ENCODE peak calls at places on chromosomes 13 and 19, in five cellular contexts. E is tibial nerve, J is GM23248, B is astrocyte, P is RWPE2. D is an unnamed sample.

GRCh38 chr13:45220403-45220802 is 19.6 kb upstream of the KCTD4 start:
- DNase-seq in B (no peak), J (no peak), P (no peak), E (no peak), D (no peak)

GRCh38 chr13:77820431-77821149 is 98.0 kb downstream of the EDNRB start:
- DNase-seq in P (no peak), J (no peak), E (no peak), B (no peak), D (no peak)

GRCh38 chr19:58554494-58555368 is at the start of gene CHMP2A:
- DNase-seq in B (peak; percentile 90), E (peak; percentile 98), J (peak; percentile 99), P (peak; percentile 98), D (peak; percentile 94)

GRCh38 chr19:18865973-18866799 is 29.8 kb downstream of the CERS1 start:
- DNase-seq in J (peak; percentile 80), P (peak; percentile 51), B (no peak), E (peak; percentile 36), D (peak; percentile 64)

GRCh38 chr19:54138777-54139256 is 1.3 kb downstream of the CNOT3 start:
- DNase-seq in E (no peak), B (no peak), P (no peak), J (no peak), D (peak; percentile 46)

GRCh38 chr19:30923096-30923495 is 426.1 kb downstream of the TSHZ3 start:
- DNase-seq in E (no peak), J (no peak), P (no peak), B (no peak), D (no peak)

GRCh38 chr19:33394006-33394722 is 20.7 kb downstream of the CEBPG start:
- DNase-seq in P (peak; percentile 66), E (peak; percentile 57), B (peak; percentile 68), J (peak; percentile 95), D (no peak)

GRCh38 chr13:84358601-84359000 is 476.3 kb upstream of the SLITRK1 start:
- DNase-seq in B (no peak), J (no peak), E (no peak), P (no peak), D (no peak)

GRCh38 chr13:113903361-113903760 is 39.5 kb upstream of the GAS6 start:
- DNase-seq in B (peak; percentile 69), P (no peak), J (peak; percentile 93), E (no peak), D (no peak)

GRCh38 chr19:42389899-42390298 is at the start of gene CNFN:
- DNase-seq in J (no peak), B (no peak), P (no peak), E (no peak), D (no peak)

GRCh38 chr19:42388851-42389489 is 1.1 kb downstream of the CNFN start:
- DNase-seq in J (no peak), P (no peak), E (no peak), B (no peak), D (no peak)

GRCh38 chr19:42392165-42392564 is 2.1 kb upstream of the CNFN start:
- DNase-seq in J (no peak), B (no peak), P (no peak), E (no peak), D (no peak)

GRCh38 chr19:42386974-42387707 is 3.0 kb downstream of the CNFN start:
- DNase-seq in J (peak; percentile 73), E (peak; percentile 18), B (peak; percentile 24), P (no peak), D (peak; percentile 64)
- H3K4me3 ChIP-seq in J (peak overlapping the region; percentile 66), E (no peak overlapping the region), B (peak overlapping the region; percentile 47), P (peak overlapping the region; percentile 37), D (peak overlapping the region; percentile 45)

GRCh38 chr19:16113727-16114126 is 2.0 kb downstream of the RAB8A start:
- DNase-seq in P (no peak), J (no peak), E (no peak), B (no peak), D (no peak)

GRCh38 chr19:16117594-16118033 is 5.9 kb downstream of the RAB8A start:
- DNase-seq in J (no peak), P (no peak), E (no peak), B (no peak), D (no peak)

GRCh38 chr19:16116067-16116466 is 4.4 kb downstream of the RAB8A start:
- DNase-seq in E (no peak), B (no peak), J (no peak), P (no peak), D (no peak)

GRCh38 chr19:16112778-16113177 is 1.1 kb downstream of the RAB8A start:
- DNase-seq in E (no peak), J (no peak), P (no peak), B (no peak), D (no peak)

DNA sequence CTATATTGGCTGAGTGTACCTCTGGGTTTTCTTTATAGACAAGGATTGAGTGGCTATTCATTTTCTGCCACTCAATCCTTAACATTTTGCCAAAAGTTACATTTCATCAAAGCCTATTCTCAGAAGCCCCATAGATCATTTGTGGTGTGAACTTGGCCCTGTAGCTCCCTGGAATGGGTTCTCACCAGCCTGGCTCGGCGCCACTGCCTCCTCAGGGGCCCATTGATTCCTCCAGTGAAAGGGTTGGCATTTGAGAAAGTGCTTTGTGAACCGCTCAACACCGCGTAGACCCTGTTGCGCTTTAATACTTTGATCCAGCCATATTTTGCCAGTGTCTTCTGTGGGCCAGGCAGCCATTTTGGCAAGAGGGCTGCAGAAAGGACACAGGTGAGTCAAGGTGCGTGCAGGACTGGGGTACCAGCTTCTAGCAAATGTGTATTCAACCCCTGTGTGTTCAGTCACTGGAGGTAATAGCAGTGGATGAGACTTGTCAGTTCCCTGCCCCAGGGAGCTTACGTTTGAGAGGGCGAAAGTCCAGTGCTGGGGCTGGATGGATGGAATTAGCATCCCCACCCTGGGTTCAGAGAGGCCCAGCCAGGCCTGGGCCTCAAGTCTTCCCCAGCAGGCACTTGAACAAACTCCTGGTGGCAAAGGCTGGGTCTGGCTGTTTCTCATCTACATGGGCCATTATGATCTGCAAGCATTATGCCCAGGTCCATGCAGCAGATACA is 3.8 kb downstream of the RAB8A start:
- DNase-seq in P (no peak), E (no peak), J (no peak), B (no peak), D (no peak)
- H3K4me1 ChIP-seq in P (peaks cover 5% of the 10 kb centered on the region), E (no peaks in the 10 kb centered on the region), J (peaks cover 8% of the 10 kb centered on the region), B (peaks cover 8% of the 10 kb centered on the region), D (peaks cover 77% of the 10 kb centered on the region)

GRCh38 chr13:49319555-49320350 is 72.0 kb downstream of the CDADC1 start:
- DNase-seq in B (peak; percentile 27), J (peak; percentile 54), P (no peak), E (no peak), D (no peak)
- H3K27ac ChIP-seq in B (no peak overlapping the region), J (peak overlapping the region; percentile 15), P (no peak overlapping the region), E (peak overlapping the region; percentile 60), D (no peak overlapping the region)

DNA sequence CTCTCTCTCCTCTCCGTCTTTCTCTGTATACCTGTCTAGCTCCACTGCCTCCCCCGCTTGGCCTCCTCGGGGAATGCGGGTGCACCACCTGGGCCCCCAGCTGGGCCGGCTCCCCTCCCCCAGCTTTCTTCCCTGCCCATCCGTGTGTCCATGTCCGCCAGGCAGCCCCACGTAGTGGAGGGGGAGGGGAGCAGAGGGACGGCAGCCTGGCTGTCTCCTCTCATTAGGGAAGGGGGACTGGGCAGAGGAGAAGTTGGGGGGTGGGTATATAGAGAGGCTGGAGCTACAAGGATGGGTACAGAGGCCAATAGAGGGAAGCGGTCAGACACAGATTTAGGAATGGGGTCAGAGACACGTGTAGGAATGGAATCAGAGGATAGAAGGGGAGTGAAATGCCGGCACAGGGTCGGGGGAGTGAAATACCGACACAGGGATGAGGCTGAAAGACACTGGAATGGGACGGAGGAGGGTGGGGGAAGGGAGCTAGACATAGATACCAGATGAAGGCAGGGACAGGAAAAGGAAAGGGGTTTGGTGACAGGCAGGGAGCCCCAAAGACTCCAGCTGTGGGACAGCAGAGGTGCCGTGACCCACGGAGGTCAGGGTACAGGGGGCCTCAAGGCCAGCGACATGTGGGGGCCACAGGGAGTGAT is 2.8 kb downstream of the NECTIN2 start:
- DNase-seq in E (no peak), P (no peak), J (peak; percentile 25), B (no peak), D (no peak)
- H3K4me3 ChIP-seq in E (peak overlapping the region; percentile 74), P (no peak overlapping the region), J (peak overlapping the region; percentile 95), B (peak overlapping the region; percentile 89), D (no peak overlapping the region)

DNA sequence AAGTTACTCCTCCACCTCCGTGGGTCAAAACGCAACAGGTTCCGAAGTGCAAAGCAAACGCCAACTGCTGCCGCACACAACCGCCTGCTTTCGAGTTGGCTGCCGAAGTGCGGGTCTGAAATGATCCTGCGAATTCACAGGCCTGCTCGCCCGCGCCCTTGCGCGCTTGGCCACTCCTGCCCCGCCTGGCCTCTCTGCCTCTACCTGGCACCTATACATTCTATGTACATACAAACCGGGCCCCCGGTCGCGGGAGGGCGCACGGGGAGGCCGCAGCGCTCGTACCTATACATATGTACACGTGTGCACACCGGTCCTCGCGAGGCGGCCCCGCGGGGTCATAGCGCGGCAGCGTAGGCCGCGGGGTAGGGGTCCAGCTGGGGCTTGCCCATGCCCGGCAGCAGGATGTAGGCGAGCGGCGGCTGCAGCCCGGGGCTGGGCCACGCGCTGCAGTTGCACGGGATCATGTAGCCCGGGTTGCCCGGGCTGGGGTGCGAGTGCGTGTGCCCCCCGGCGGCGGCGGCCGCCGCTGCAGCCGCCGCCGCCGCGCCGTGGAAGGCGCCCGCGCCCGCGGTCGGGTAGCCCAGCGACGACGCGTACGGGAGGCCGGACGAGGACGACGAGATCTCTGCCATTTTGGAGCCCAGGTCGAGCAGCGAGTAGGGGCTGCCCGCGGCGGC is 1.3 kb downstream of the SOX21 start:
- DNase-seq in P (peak; percentile 59), J (peak; percentile 27), B (no peak), E (no peak), D (no peak)
- H3K4me1 ChIP-seq in P (no peaks in the 10 kb centered on the region), J (no peaks in the 10 kb centered on the region), B (peaks cover 9% of the 10 kb centered on the region), E (no peaks in the 10 kb centered on the region), D (peaks cover 17% of the 10 kb centered on the region)

GRCh38 chr13:79966039-79966438 is 374.9 kb downstream of the SPRY2 start:
- DNase-seq in B (no peak), P (no peak), J (peak; percentile 19), E (no peak), D (no peak)
- H3K27ac ChIP-seq in B (no peak overlapping the region), P (no peak overlapping the region), J (no peak overlapping the region), E (no peak overlapping the region), D (no peak overlapping the region)

DNA sequence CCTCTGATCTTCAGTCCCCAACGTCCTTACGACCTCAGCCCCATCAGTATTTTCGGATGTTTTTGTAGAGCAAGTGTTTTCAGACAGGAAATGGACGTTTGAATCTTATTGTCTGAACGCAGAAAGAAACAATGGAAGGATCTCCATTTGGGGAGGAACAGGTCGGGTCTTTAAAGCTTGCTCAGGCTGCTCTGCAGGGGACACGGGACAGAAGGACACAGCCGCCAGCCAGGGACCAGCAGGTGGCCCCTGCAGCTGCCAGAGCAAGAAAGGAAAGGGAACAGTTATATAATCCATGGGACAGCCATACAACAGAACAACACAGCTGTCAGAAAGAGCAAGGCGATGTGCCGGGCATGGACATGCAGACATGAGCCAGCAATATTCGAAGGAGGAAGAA is 18.5 kb upstream of the IGLON5 start:
- DNase-seq in B (no peak), P (no peak), J (no peak), E (no peak), D (no peak)
- H3K4me3 ChIP-seq in B (no peak overlapping the region), P (no peak overlapping the region), J (no peak overlapping the region), E (no peak overlapping the region), D (no peak overlapping the region)

GRCh38 chr13:60755380-60756163 is 358.6 kb downstream of the TDRD3 start:
- DNase-seq in J (no peak), P (no peak), E (no peak), B (no peak), D (no peak)
- H3K4me1 ChIP-seq in J (no peaks in the 10 kb centered on the region), P (peaks cover 6% of the 10 kb centered on the region), E (no peaks in the 10 kb centered on the region), B (peaks cover 3% of the 10 kb centered on the region), D (no peaks in the 10 kb centered on the region)

D was measured in CD4-positive, alpha-beta memory T cell.